ENCODE peak calls at places on chromosomes 7 and 10, in four cellular contexts. M is brain microvascular endothelial cell; G is endothelial cell; E is CD8-positive, alpha-beta T cell. V is an unnamed sample.

GRCh38 chr7:151786241-151786640 is 90.7 kb downstream of the PRKAG2 start:
- DNase-seq in M (no peak), G (no peak), E (no peak), V (no peak)

GRCh38 chr10:69486922-69487730 is 35.9 kb downstream of the TSPAN15 start:
- DNase-seq in M (no peak), G (no peak), E (no peak), V (no peak)

GRCh38 chr10:97540669-97541500 is 31.7 kb upstream of the ANKRD2 start:
- DNase-seq in M (no peak), G (no peak), E (no peak), V (no peak)

GRCh38 chr10:48439581-48440041 is 133.1 kb downstream of the MAPK8 start:
- DNase-seq in M (no peak), G (no peak), E (no peak), V (no peak)

GRCh38 chr7:36048902-36049240 is 104.2 kb upstream of the EEPD1 start:
- DNase-seq in M (no peak), G (no peak), E (no peak), V (no peak)

GRCh38 chr10:71889388-71889987 is 38.4 kb upstream of the PSAP start:
- DNase-seq in M (no peak), G (no peak), E (no peak), V (no peak)

GRCh38 chr10:113108948-113109347 is 158.9 kb downstream of the TCF7L2 start:
- DNase-seq in M (no peak), G (no peak), E (no peak), V (no peak)

GRCh38 chr7:50837965-50838364 is 55.3 kb upstream of the GRB10 start:
- DNase-seq in M (peak; percentile 96), G (no peak), E (no peak), V (no peak)

GRCh38 chr7:69537691-69538090 is 60.6 kb upstream of the AUTS2 start:
- DNase-seq in M (no peak), G (no peak), E (no peak), V (no peak)

DNA sequence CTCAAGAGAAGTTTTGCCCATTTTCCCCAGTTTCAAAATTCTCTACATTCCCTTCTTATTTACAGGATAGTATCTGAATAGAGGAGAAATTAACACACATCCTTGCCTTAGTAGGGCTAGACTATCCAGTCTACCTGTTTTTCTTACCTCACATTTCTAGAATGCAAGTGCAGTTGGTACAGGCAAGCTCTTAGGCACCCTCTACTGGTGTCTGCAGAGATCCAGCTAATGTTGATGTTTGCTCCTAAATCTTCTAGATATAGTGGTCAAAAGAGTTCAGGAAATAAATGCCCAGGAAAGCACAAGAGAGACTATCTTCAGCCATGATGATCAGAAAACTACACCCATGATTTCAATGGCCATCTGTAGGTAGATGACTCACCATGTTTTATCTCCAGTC is 205.3 kb downstream of the HTR7 start:
- DNase-seq in M (peak; percentile 56), G (no peak), E (no peak), V (no peak)
- TF ChIP-seq CTCF in M (peak; percentile 83), G (no peak), E (no peak), V (no peak)

DNA sequence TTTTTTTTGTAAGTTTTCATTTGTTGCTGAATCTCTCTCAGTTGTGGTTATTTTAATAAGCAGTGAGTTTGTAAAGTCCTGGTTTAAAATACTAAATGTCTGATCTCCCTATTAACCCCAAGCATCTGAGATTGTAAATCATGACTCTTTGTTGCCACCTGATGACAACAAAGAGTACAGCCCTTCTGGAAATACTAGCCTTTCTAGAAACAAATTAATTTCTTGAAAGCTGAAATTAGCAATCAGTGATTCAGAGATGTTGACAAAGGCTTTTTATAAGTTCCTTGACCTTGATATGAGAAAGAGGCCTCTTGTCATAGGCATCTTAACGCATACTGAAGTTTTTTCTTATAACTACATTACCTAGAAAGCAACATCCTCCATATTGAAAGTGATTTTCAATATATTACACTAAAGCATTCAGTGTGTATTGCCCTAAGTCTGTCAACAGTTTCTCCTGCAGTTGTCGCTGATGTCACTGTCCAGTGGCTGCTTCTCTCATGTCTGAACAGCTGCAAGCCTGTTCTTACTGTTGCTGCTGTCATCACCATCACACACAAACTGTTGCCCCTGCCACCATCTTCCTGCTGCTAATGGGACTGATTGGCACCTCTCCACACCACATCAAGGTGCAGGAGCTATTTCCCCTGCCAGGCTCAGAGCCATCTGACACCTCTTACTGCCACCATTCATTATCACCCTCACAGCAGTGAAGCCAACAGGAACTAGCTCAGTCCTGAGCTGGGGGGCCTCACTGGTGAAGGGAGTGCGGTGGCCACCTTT is 95.1 kb upstream of the LRGUK start:
- DNase-seq in M (no peak), G (no peak), E (no peak), V (no peak)
- TF ChIP-seq CTCF in M (no peak), G (peak; percentile 20), E (no peak), V (no peak)

DNA sequence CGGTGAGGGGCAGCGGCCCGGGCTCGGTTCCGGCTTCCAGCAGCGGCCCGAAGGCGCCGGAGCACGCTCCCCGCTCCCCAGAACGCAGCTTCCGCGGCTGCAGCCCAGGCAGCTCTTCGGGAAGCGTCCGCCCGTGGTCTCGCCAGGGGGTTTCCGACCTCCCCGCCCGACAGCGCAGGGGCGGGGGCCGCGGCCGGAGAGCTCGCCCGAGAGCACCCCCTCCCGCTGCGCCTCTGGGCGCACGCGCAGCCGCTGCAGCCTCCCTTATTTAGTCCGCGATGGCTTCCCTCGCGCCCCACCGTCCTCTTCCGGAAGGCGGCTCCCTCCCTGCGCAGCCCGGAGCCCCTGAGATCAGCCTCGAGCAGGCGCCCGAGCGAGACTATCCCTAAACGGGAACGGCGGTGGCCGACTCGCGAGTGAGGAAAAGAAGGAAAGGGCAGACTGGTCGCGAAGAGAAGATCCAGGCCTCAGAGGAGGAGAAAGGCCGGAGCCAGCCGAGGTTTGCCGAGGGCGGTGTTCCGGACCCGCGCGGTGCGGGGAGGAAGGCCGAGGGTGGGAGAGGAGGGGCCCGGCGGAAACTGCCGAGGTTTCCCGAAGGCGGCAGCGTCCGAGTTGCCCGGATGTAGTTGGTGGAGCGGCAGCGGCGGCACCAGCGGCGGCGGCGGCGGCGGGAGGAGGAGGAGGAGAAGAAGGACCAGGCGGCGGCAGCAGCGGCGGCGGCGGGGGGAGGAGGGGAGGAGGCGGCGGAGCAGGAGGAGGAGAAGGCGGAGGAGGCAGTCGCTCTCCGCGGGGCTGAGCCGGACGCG is at the start of gene WAC:
- DNase-seq in M (peak; percentile 90), G (peak; percentile 98), E (peak; percentile 98), V (peak; percentile 87)
- TF ChIP-seq CTCF in M (peak; percentile 26), G (peak; percentile 12), E (no peak), V (no peak)

DNA sequence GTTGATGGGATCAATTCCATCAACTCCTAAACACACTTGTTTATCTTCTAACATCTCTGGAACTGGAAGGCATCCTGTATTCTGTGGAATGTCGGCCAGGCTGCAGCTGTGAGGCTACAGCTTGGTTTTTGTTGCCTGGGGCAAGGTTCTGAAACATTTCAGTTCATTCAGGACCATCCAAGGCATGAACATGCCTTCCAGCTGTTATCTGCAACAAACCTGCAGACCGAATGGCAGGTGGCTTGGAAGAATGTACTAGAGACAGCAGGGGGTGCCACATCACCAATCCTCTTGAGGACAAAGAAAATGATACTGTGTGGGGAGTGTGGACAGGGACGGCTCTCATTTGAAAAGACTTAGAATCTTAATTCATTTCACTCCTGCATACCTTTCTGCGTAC is 12.4 kb downstream of the PAPOLB start:
- DNase-seq in M (peak; percentile 60), G (no peak), E (no peak), V (no peak)
- TF ChIP-seq CTCF in M (peak; percentile 61), G (no peak), E (peak; percentile 13), V (no peak)